ENCODE peak calls at places on chromosomes 5 and 9, in six cellular contexts. P, S, T, Q, E and I are unnamed samples.

GRCh38 chr5:33831041-33831440 is 60.7 kb downstream of the ADAMTS12 start:
- DNase-seq in P (no peak), S (no peak), T (no peak), Q (no peak), E (no peak), I (no peak)

GRCh38 chr5:11047051-11047450 is 286.0 kb upstream of the DAP start:
- DNase-seq in P (no peak), S (no peak), T (no peak), Q (no peak), E (no peak), I (no peak)

GRCh38 chr9:120412425-120412951 is 167.5 kb downstream of the CDK5RAP2 start:
- DNase-seq in P (no peak), S (no peak), T (peak; percentile 47), Q (no peak), E (no peak), I (no peak)

GRCh38 chr9:91151014-91151740 is 210.5 kb downstream of the AUH start:
- DNase-seq in P (no peak), S (peak; percentile 72), T (no peak), Q (no peak), E (no peak), I (no peak)

GRCh38 chr9:88425538-88425950 is 37.3 kb downstream of the SPIN1 start:
- DNase-seq in P (no peak), S (no peak), T (no peak), Q (no peak), E (no peak), I (no peak)

GRCh38 chr5:9470410-9470809 is 75.5 kb downstream of the SEMA5A start:
- DNase-seq in P (no peak), S (no peak), T (no peak), Q (no peak), E (no peak), I (no peak)

GRCh38 chr5:6748142-6748541 is 34.9 kb downstream of the TENT4A start:
- DNase-seq in P (no peak), S (no peak), T (no peak), Q (no peak), E (no peak), I (no peak)

GRCh38 chr9:5264219-5264595 is 33.0 kb downstream of the INSL4 start:
- DNase-seq in P (no peak), S (no peak), T (no peak), Q (no peak), E (no peak), I (no peak)

GRCh38 chr5:34550255-34550654 is 105.9 kb upstream of the RAI14 start:
- DNase-seq in P (no peak), S (no peak), T (no peak), Q (no peak), E (no peak), I (no peak)

GRCh38 chr9:899440-900184 is 58.1 kb downstream of the DMRT1 start:
- DNase-seq in P (no peak), S (peak; percentile 36), T (no peak), Q (no peak), E (no peak), I (no peak)

GRCh38 chr9:124632077-124632621 is 125.0 kb upstream of the NR5A1 start:
- DNase-seq in P (no peak), S (no peak), T (no peak), Q (no peak), E (no peak), I (no peak)

GRCh38 chr5:91468643-91469422 is 85.7 kb upstream of the ARRDC3 start:
- DNase-seq in P (peak; percentile 25), S (no peak), T (no peak), Q (no peak), E (no peak), I (no peak)

GRCh38 chr9:134039386-134040175 is 14.3 kb downstream of the BRD3OS start:
- DNase-seq in P (no peak), S (no peak), T (no peak), Q (no peak), E (no peak), I (no peak)

GRCh38 chr5:173781826-173782670 is 106.1 kb upstream of the CPEB4 start:
- DNase-seq in P (peak; percentile 54), S (peak; percentile 32), T (no peak), Q (no peak), E (no peak), I (peak; percentile 42)

GRCh38 chr5:172744106-172745104 is 26.6 kb downstream of the DUSP1 start:
- DNase-seq in P (no peak), S (no peak), T (no peak), Q (no peak), E (no peak), I (no peak)

GRCh38 chr5:162248107-162248713 is 180.6 kb downstream of the GABRG2 start:
- DNase-seq in P (peak; percentile 29), S (no peak), T (peak; percentile 86), Q (no peak), E (peak; percentile 15), I (no peak)

GRCh38 chr5:72314571-72315172 is 5.4 kb downstream of the MRPS27 start:
- DNase-seq in P (peak; percentile 17), S (no peak), T (no peak), Q (no peak), E (peak; percentile 71), I (no peak)

GRCh38 chr5:99621772-99622681 is 693.2 kb upstream of the CHD1 start:
- DNase-seq in P (no peak), S (no peak), T (no peak), Q (no peak), E (no peak), I (no peak)

GRCh38 chr9:113293285-113293874 is 9.8 kb downstream of the RNF183 start:
- DNase-seq in P (no peak), S (no peak), T (no peak), Q (no peak), E (no peak), I (no peak)

GRCh38 chr9:136198605-136199083 is 6.3 kb downstream of the LHX3 start:
- DNase-seq in P (peak; percentile 66), S (no peak), T (peak; percentile 75), Q (no peak), E (no peak), I (no peak)

GRCh38 chr5:38190111-38190510 is 68.2 kb upstream of the EGFLAM start:
- DNase-seq in P (no peak), S (no peak), T (no peak), Q (no peak), E (no peak), I (no peak)

GRCh38 chr9:113962391-113962790 is 86.3 kb downstream of the ZNF618 start:
- DNase-seq in P (no peak), S (no peak), T (no peak), Q (no peak), E (no peak), I (no peak)

DNA sequence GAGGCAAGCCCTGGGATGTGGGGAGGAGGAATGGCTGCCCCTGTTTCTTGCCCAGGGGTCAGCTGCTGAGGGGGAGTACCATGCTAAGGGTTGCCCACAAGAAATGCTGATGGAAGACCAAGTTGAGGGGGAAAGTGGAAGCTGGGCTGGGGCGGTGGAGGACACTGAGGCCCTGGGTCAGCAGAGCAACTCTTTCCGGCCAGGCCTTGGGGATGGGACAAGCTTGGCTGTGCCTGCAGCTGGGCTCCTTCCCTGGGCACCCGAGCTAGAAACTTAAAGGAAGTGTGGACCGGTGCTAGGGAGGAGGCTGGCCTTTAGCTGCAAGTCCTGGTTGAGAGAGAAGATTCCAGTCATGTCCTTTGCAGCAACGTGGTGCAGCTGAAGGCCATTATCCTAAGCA is 22.7 kb downstream of the CSF1R start:
- DNase-seq in P (no peak), S (no peak), T (no peak), Q (no peak), E (no peak), I (no peak)
- TF ChIP-seq CTCF in P (no peak), S (no peak), T (no peak), Q (no peak), E (no peak), I (no peak)

GRCh38 chr5:1492757-1493156 is 31.0 kb downstream of the LPCAT1 start:
- DNase-seq in P (no peak), S (no peak), T (no peak), Q (no peak), E (no peak), I (no peak)

GRCh38 chr5:1488882-1489680 is 34.7 kb downstream of the LPCAT1 start:
- DNase-seq in P (no peak), S (peak; percentile 77), T (no peak), Q (no peak), E (no peak), I (peak; percentile 67)

GRCh38 chr5:1493413-1493812 is 30.3 kb downstream of the LPCAT1 start:
- DNase-seq in P (no peak), S (no peak), T (no peak), Q (no peak), E (no peak), I (no peak)

GRCh38 chr5:1489754-1490153 is 34.0 kb downstream of the LPCAT1 start:
- DNase-seq in P (no peak), S (no peak), T (no peak), Q (no peak), E (no peak), I (no peak)

DNA sequence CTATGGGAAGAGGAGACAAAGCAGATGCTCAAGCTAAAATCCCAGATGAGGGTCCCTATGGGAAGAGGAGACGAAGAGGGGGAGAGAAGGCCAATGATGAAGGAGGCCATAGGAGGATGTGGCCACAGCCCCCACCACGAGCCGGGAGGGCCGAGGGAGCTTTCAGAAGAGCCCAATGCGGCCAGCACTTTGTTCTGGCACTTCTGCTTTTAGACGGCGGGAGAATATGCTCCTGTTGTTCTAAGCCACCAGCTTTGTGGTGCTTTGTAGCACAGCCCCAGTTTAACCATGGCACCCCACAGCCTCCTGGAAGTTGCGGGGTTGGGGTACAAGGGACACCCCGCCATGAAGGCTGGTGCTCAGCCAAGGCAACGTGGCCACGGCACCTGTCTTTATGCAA is 33.4 kb downstream of the LPCAT1 start:
- DNase-seq in P (no peak), S (no peak), T (no peak), Q (no peak), E (no peak), I (no peak)
- H3K27ac ChIP-seq in P (no peak overlapping the region), S (peak overlapping the region; percentile 98), T (no peak overlapping the region), Q (no peak overlapping the region), E (no peak overlapping the region), I (no peak overlapping the region)

DNA sequence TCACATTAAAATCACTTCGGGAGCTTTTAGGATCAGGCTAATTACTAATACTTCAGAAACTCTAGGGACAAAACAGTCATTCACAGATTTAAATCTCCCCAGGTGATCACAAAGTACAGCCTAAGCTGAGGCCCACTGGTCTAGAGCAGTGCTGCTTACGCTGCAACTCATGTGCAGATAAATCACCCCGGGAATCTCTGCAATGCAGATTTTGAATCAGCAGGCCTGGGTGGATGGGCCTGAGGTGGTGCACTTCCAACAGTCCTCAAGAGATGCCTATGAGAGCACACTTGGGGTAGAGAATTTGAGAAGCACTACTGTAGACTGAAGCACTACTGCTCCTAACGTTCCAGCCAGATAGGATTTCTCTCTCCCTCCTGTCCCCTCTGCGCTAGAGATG is 28.4 kb downstream of the CSF1R start:
- DNase-seq in P (peak; percentile 6), S (no peak), T (no peak), Q (no peak), E (no peak), I (no peak)
- TF ChIP-seq SIN3A in P (no peak), S (no peak), T (no peak), Q (no peak), E (no peak), I (no peak)

GRCh38 chr5:124524552-124525232 is 221.7 kb downstream of the ZNF608 start:
- DNase-seq in P (no peak), S (peak; percentile 35), T (no peak), Q (no peak), E (peak; percentile 31), I (no peak)
- TF ChIP-seq CTCF in P (no peak), S (peak; percentile 30), T (no peak), Q (peak; percentile 2), E (peak; percentile 58), I (no peak)